ENCODE peak calls at places on chromosomes 11 and 22, in eight cellular contexts. One of them, this sample, is unnamed.

GRCh38 chr11:82790723-82791487 is 57.2 kb upstream of the FAM181B start:
- DNase-seq in GM12865: no peak
- DNase-seq in fibroblast of lung: peak
- DNase-seq in neural progenitor cell: no peak
- DNase-seq in M059J: no peak
- DNase-seq in activated CD4-positive, alpha-beta T cell treated with anti-CD3 and anti-CD28 coated beads for 36 hours: no peak
- DNase-seq in stimulated activated CD4-positive, alpha-beta T cell treated with anti-CD3 and anti-CD28 coated beads, TNF-alpha, amount 100 ng/mL, for 24 hours: no peak
- DNase-seq in iPS-NIHi11: no peak
- DNase-seq in this sample: no peak

GRCh38 chr22:18023509-18024275 is 669 bp downstream of the MICAL3 start:
- DNase-seq in GM12865: peak
- DNase-seq in fibroblast of lung: peak
- DNase-seq in neural progenitor cell: peak
- DNase-seq in M059J: peak
- DNase-seq in activated CD4-positive, alpha-beta T cell treated with anti-CD3 and anti-CD28 coated beads for 36 hours: peak
- DNase-seq in stimulated activated CD4-positive, alpha-beta T cell treated with anti-CD3 and anti-CD28 coated beads, TNF-alpha, amount 100 ng/mL, for 24 hours: peak
- DNase-seq in iPS-NIHi11: peak
- DNase-seq in this sample: peak

GRCh38 chr11:1838077-1838425 is 730 bp upstream of the TNNI2 start:
- DNase-seq in GM12865: no peak
- DNase-seq in fibroblast of lung: no peak
- DNase-seq in neural progenitor cell: no peak
- DNase-seq in M059J: no peak
- DNase-seq in activated CD4-positive, alpha-beta T cell treated with anti-CD3 and anti-CD28 coated beads for 36 hours: peak
- DNase-seq in stimulated activated CD4-positive, alpha-beta T cell treated with anti-CD3 and anti-CD28 coated beads, TNF-alpha, amount 100 ng/mL, for 24 hours: no peak
- DNase-seq in iPS-NIHi11: no peak
- DNase-seq in this sample: no peak

GRCh38 chr11:105022998-105023397 is at the start of gene CASP5:
- DNase-seq in GM12865: no peak
- DNase-seq in fibroblast of lung: no peak
- DNase-seq in neural progenitor cell: no peak
- DNase-seq in M059J: no peak
- DNase-seq in activated CD4-positive, alpha-beta T cell treated with anti-CD3 and anti-CD28 coated beads for 36 hours: no peak
- DNase-seq in stimulated activated CD4-positive, alpha-beta T cell treated with anti-CD3 and anti-CD28 coated beads, TNF-alpha, amount 100 ng/mL, for 24 hours: no peak
- DNase-seq in iPS-NIHi11: no peak
- DNase-seq in this sample: no peak

GRCh38 chr11:59833602-59834001 is 11.7 kb downstream of the CBLIF start:
- DNase-seq in GM12865: no peak
- DNase-seq in fibroblast of lung: no peak
- DNase-seq in neural progenitor cell: no peak
- DNase-seq in M059J: no peak
- DNase-seq in activated CD4-positive, alpha-beta T cell treated with anti-CD3 and anti-CD28 coated beads for 36 hours: no peak
- DNase-seq in stimulated activated CD4-positive, alpha-beta T cell treated with anti-CD3 and anti-CD28 coated beads, TNF-alpha, amount 100 ng/mL, for 24 hours: no peak
- DNase-seq in iPS-NIHi11: no peak
- DNase-seq in this sample: no peak

GRCh38 chr11:63560506-63561179 is 2.5 kb downstream of the PLAAT2 start:
- DNase-seq in GM12865: no peak
- DNase-seq in fibroblast of lung: no peak
- DNase-seq in neural progenitor cell: no peak
- DNase-seq in M059J: peak
- DNase-seq in activated CD4-positive, alpha-beta T cell treated with anti-CD3 and anti-CD28 coated beads for 36 hours: no peak
- DNase-seq in stimulated activated CD4-positive, alpha-beta T cell treated with anti-CD3 and anti-CD28 coated beads, TNF-alpha, amount 100 ng/mL, for 24 hours: no peak
- DNase-seq in iPS-NIHi11: no peak
- DNase-seq in this sample: peak

GRCh38 chr11:69397732-69398131 is 83.7 kb upstream of the LINC01488 start:
- DNase-seq in GM12865: no peak
- DNase-seq in fibroblast of lung: peak
- DNase-seq in neural progenitor cell: no peak
- DNase-seq in M059J: peak
- DNase-seq in activated CD4-positive, alpha-beta T cell treated with anti-CD3 and anti-CD28 coated beads for 36 hours: no peak
- DNase-seq in stimulated activated CD4-positive, alpha-beta T cell treated with anti-CD3 and anti-CD28 coated beads, TNF-alpha, amount 100 ng/mL, for 24 hours: no peak
- DNase-seq in iPS-NIHi11: no peak
- DNase-seq in this sample: no peak

GRCh38 chr11:19727246-19727645 is 14.6 kb downstream of the NAV2 start:
- DNase-seq in GM12865: no peak
- DNase-seq in fibroblast of lung: peak
- DNase-seq in neural progenitor cell: no peak
- DNase-seq in M059J: peak
- DNase-seq in activated CD4-positive, alpha-beta T cell treated with anti-CD3 and anti-CD28 coated beads for 36 hours: no peak
- DNase-seq in stimulated activated CD4-positive, alpha-beta T cell treated with anti-CD3 and anti-CD28 coated beads, TNF-alpha, amount 100 ng/mL, for 24 hours: no peak
- DNase-seq in iPS-NIHi11: no peak
- DNase-seq in this sample: no peak

GRCh38 chr11:121328967-121329653 is 36.5 kb downstream of the SC5D start:
- DNase-seq in GM12865: peak
- DNase-seq in fibroblast of lung: no peak
- DNase-seq in neural progenitor cell: no peak
- DNase-seq in M059J: peak
- DNase-seq in activated CD4-positive, alpha-beta T cell treated with anti-CD3 and anti-CD28 coated beads for 36 hours: peak
- DNase-seq in stimulated activated CD4-positive, alpha-beta T cell treated with anti-CD3 and anti-CD28 coated beads, TNF-alpha, amount 100 ng/mL, for 24 hours: no peak
- DNase-seq in iPS-NIHi11: no peak
- DNase-seq in this sample: no peak

GRCh38 chr11:16883179-16883578 is 131.0 kb downstream of the PLEKHA7 start:
- DNase-seq in GM12865: no peak
- DNase-seq in fibroblast of lung: no peak
- DNase-seq in neural progenitor cell: no peak
- DNase-seq in M059J: peak
- DNase-seq in activated CD4-positive, alpha-beta T cell treated with anti-CD3 and anti-CD28 coated beads for 36 hours: no peak
- DNase-seq in stimulated activated CD4-positive, alpha-beta T cell treated with anti-CD3 and anti-CD28 coated beads, TNF-alpha, amount 100 ng/mL, for 24 hours: no peak
- DNase-seq in iPS-NIHi11: no peak
- DNase-seq in this sample: no peak

GRCh38 chr22:47205562-47205961 is 443.1 kb downstream of the TBC1D22A start:
- DNase-seq in GM12865: no peak
- DNase-seq in fibroblast of lung: no peak
- DNase-seq in neural progenitor cell: no peak
- DNase-seq in M059J: no peak
- DNase-seq in activated CD4-positive, alpha-beta T cell treated with anti-CD3 and anti-CD28 coated beads for 36 hours: no peak
- DNase-seq in stimulated activated CD4-positive, alpha-beta T cell treated with anti-CD3 and anti-CD28 coated beads, TNF-alpha, amount 100 ng/mL, for 24 hours: no peak
- DNase-seq in iPS-NIHi11: no peak
- DNase-seq in this sample: no peak

GRCh38 chr22:31958625-31959239 is 14.4 kb downstream of the YWHAH start:
- DNase-seq in GM12865: no peak
- DNase-seq in fibroblast of lung: no peak
- DNase-seq in neural progenitor cell: no peak
- DNase-seq in M059J: no peak
- DNase-seq in activated CD4-positive, alpha-beta T cell treated with anti-CD3 and anti-CD28 coated beads for 36 hours: no peak
- DNase-seq in stimulated activated CD4-positive, alpha-beta T cell treated with anti-CD3 and anti-CD28 coated beads, TNF-alpha, amount 100 ng/mL, for 24 hours: no peak
- DNase-seq in iPS-NIHi11: no peak
- DNase-seq in this sample: no peak

GRCh38 chr22:24208012-24208749 is 26.9 kb downstream of the SUSD2 start:
- DNase-seq in GM12865: no peak
- DNase-seq in fibroblast of lung: peak
- DNase-seq in neural progenitor cell: no peak
- DNase-seq in M059J: peak
- DNase-seq in activated CD4-positive, alpha-beta T cell treated with anti-CD3 and anti-CD28 coated beads for 36 hours: no peak
- DNase-seq in stimulated activated CD4-positive, alpha-beta T cell treated with anti-CD3 and anti-CD28 coated beads, TNF-alpha, amount 100 ng/mL, for 24 hours: no peak
- DNase-seq in iPS-NIHi11: peak
- DNase-seq in this sample: no peak

GRCh38 chr11:47786373-47786772 is 19.2 kb upstream of the FNBP4 start:
- DNase-seq in GM12865: no peak
- DNase-seq in fibroblast of lung: peak
- DNase-seq in neural progenitor cell: no peak
- DNase-seq in M059J: peak
- DNase-seq in activated CD4-positive, alpha-beta T cell treated with anti-CD3 and anti-CD28 coated beads for 36 hours: no peak
- DNase-seq in stimulated activated CD4-positive, alpha-beta T cell treated with anti-CD3 and anti-CD28 coated beads, TNF-alpha, amount 100 ng/mL, for 24 hours: no peak
- DNase-seq in iPS-NIHi11: no peak
- DNase-seq in this sample: no peak

GRCh38 chr11:62919476-62919875 is 1.7 kb downstream of the CHRM1 start:
- DNase-seq in GM12865: no peak
- DNase-seq in fibroblast of lung: no peak
- DNase-seq in neural progenitor cell: no peak
- DNase-seq in M059J: no peak
- DNase-seq in activated CD4-positive, alpha-beta T cell treated with anti-CD3 and anti-CD28 coated beads for 36 hours: no peak
- DNase-seq in stimulated activated CD4-positive, alpha-beta T cell treated with anti-CD3 and anti-CD28 coated beads, TNF-alpha, amount 100 ng/mL, for 24 hours: no peak
- DNase-seq in iPS-NIHi11: no peak
- DNase-seq in this sample: no peak

GRCh38 chr22:48719978-48720661 is 1107.6 kb downstream of the BRD1 start:
- DNase-seq in GM12865: no peak
- DNase-seq in fibroblast of lung: no peak
- DNase-seq in neural progenitor cell: peak
- DNase-seq in M059J: no peak
- DNase-seq in activated CD4-positive, alpha-beta T cell treated with anti-CD3 and anti-CD28 coated beads for 36 hours: peak
- DNase-seq in stimulated activated CD4-positive, alpha-beta T cell treated with anti-CD3 and anti-CD28 coated beads, TNF-alpha, amount 100 ng/mL, for 24 hours: no peak
- DNase-seq in iPS-NIHi11: peak
- DNase-seq in this sample: peak

GRCh38 chr11:115379528-115379927 is 124.7 kb downstream of the CADM1 start:
- DNase-seq in GM12865: peak
- DNase-seq in fibroblast of lung: no peak
- DNase-seq in neural progenitor cell: no peak
- DNase-seq in M059J: peak
- DNase-seq in activated CD4-positive, alpha-beta T cell treated with anti-CD3 and anti-CD28 coated beads for 36 hours: no peak
- DNase-seq in stimulated activated CD4-positive, alpha-beta T cell treated with anti-CD3 and anti-CD28 coated beads, TNF-alpha, amount 100 ng/mL, for 24 hours: no peak
- DNase-seq in iPS-NIHi11: no peak
- DNase-seq in this sample: no peak

GRCh38 chr11:78667462-78667861 is 92.8 kb upstream of the NARS2 start:
- DNase-seq in GM12865: no peak
- DNase-seq in fibroblast of lung: no peak
- DNase-seq in neural progenitor cell: no peak
- DNase-seq in M059J: no peak
- DNase-seq in activated CD4-positive, alpha-beta T cell treated with anti-CD3 and anti-CD28 coated beads for 36 hours: no peak
- DNase-seq in stimulated activated CD4-positive, alpha-beta T cell treated with anti-CD3 and anti-CD28 coated beads, TNF-alpha, amount 100 ng/mL, for 24 hours: no peak
- DNase-seq in iPS-NIHi11: no peak
- DNase-seq in this sample: no peak

GRCh38 chr11:72001834-72002591 is 3.3 kb downstream of the IL18BP start:
- DNase-seq in GM12865: no peak
- DNase-seq in fibroblast of lung: peak
- DNase-seq in neural progenitor cell: no peak
- DNase-seq in M059J: no peak
- DNase-seq in activated CD4-positive, alpha-beta T cell treated with anti-CD3 and anti-CD28 coated beads for 36 hours: no peak
- DNase-seq in stimulated activated CD4-positive, alpha-beta T cell treated with anti-CD3 and anti-CD28 coated beads, TNF-alpha, amount 100 ng/mL, for 24 hours: no peak
- DNase-seq in iPS-NIHi11: no peak
- DNase-seq in this sample: no peak

GRCh38 chr22:50302564-50302963 is 4.9 kb downstream of the PLXNB2 start:
- DNase-seq in GM12865: no peak
- DNase-seq in fibroblast of lung: no peak
- DNase-seq in neural progenitor cell: no peak
- DNase-seq in M059J: no peak
- DNase-seq in activated CD4-positive, alpha-beta T cell treated with anti-CD3 and anti-CD28 coated beads for 36 hours: no peak
- DNase-seq in stimulated activated CD4-positive, alpha-beta T cell treated with anti-CD3 and anti-CD28 coated beads, TNF-alpha, amount 100 ng/mL, for 24 hours: no peak
- DNase-seq in iPS-NIHi11: no peak
- DNase-seq in this sample: no peak